ENCODE peak calls at places on chromosomes 11 and 22, in six cellular contexts. B, K, C, O, L and V are unnamed samples.

GRCh38 chr11:11400121-11400520 is 47.1 kb upstream of the CSNK2A3 start:
- DNase-seq in O (no peak), L (no peak), B (no peak), C (no peak), K (no peak), V (no peak)

GRCh38 chr22:40671796-40672360 is 7.4 kb upstream of the MCHR1 start:
- DNase-seq in B (no peak), C (no peak), O (no peak), L (no peak), K (no peak), V (no peak)

GRCh38 chr22:31943206-31943975 is 944 bp upstream of the YWHAH start:
- DNase-seq in L (no peak), B (no peak), O (no peak), K (no peak), C (no peak), V (no peak)

GRCh38 chr11:75073459-75074190 is 23.1 kb downstream of the OR2AT4 start:
- DNase-seq in C (no peak), O (no peak), K (no peak), L (no peak), B (peak), V (no peak)

GRCh38 chr11:19344661-19345518 is 104.1 kb upstream of the E2F8 start:
- DNase-seq in K (peak), L (peak), B (no peak), O (peak), C (peak), V (peak)

GRCh38 chr11:70650075-70650909 is 252.0 kb downstream of the CTTN start:
- DNase-seq in K (peak), C (peak), O (peak), B (peak), L (no peak), V (peak)

GRCh38 chr22:49347376-49347775 is 480.3 kb downstream of the BRD1 start:
- DNase-seq in B (no peak), C (no peak), L (no peak), K (no peak), O (no peak), V (no peak)

GRCh38 chr11:63762662-63763505 is 5.7 kb downstream of the ZFTA start:
- DNase-seq in L (no peak), B (no peak), O (peak), K (no peak), C (no peak), V (no peak)

GRCh38 chr11:75275581-75275980 is 35.0 kb downstream of the TPBGL start:
- DNase-seq in C (peak), B (peak), K (peak), L (peak), O (no peak), V (no peak)

GRCh38 chr11:126646701-126647209 is 291.3 kb downstream of the ST3GAL4 start:
- DNase-seq in O (peak), L (no peak), K (peak), B (no peak), C (no peak), V (no peak)

GRCh38 chr22:41541484-41541883 is 2.8 kb downstream of the POLR3H start:
- DNase-seq in K (no peak), O (no peak), B (no peak), C (no peak), L (no peak), V (no peak)

GRCh38 chr11:13462311-13462927 is 603 bp downstream of the BTBD10 start:
- DNase-seq in C (peak), B (peak), L (peak), O (peak), K (peak), V (peak)

GRCh38 chr11:77407613-77408012 is 66.3 kb downstream of the PAK1 start:
- DNase-seq in B (no peak), L (peak), C (no peak), O (peak), K (peak), V (no peak)

GRCh38 chr22:27045103-27045940 is 387.9 kb downstream of the MIAT start:
- DNase-seq in O (peak), C (no peak), L (no peak), K (peak), B (no peak), V (no peak)

GRCh38 chr11:71505781-71506180 is 21.3 kb upstream of the KRTAP5-7 start:
- DNase-seq in O (no peak), C (no peak), K (no peak), L (no peak), B (no peak), V (no peak)

GRCh38 chr11:40293655-40294342 is 1165.7 kb downstream of the LRRC4C start:
- DNase-seq in O (peak), C (peak), K (peak), B (peak), L (peak), V (peak)

GRCh38 chr11:131463609-131464008 is 93.2 kb downstream of the NTM start:
- DNase-seq in K (no peak), C (no peak), L (no peak), O (no peak), B (no peak), V (no peak)

GRCh38 chr11:44610556-44610955 is 45.1 kb downstream of the CD82 start:
- DNase-seq in B (no peak), K (no peak), C (no peak), L (no peak), O (no peak), V (no peak)

GRCh38 chr22:47030881-47031627 is 268.6 kb downstream of the TBC1D22A start:
- DNase-seq in O (peak), L (no peak), C (no peak), B (no peak), K (no peak), V (no peak)

GRCh38 chr11:67405196-67405567 is 1.3 kb downstream of the TBC1D10C start:
- DNase-seq in B (no peak), O (no peak), K (no peak), C (no peak), L (no peak), V (no peak)

GRCh38 chr11:93522448-93522847 is 20.7 kb downstream of the SMCO4 start:
- DNase-seq in O (no peak), B (no peak), L (no peak), K (no peak), C (no peak), V (no peak)

GRCh38 chr11:101466352-101466751 is 117.5 kb downstream of the TRPC6 start:
- DNase-seq in B (no peak), K (no peak), O (no peak), C (no peak), L (no peak), V (no peak)

GRCh38 chr11:76698321-76699043 is 27.9 kb upstream of the LRRC32 start:
- DNase-seq in L (no peak), O (no peak), C (no peak), K (no peak), B (peak), V (no peak)

GRCh38 chr11:67500818-67501584 is 4.2 kb downstream of the PITPNM1 start:
- DNase-seq in O (no peak), B (no peak), L (no peak), K (no peak), C (no peak), V (no peak)

GRCh38 chr11:33610903-33611302 is 89.7 kb downstream of the C11orf91 start:
- DNase-seq in L (no peak), K (no peak), C (no peak), B (no peak), O (no peak), V (no peak)

GRCh38 chr22:36783743-36784142 is 7.8 kb upstream of the IFT27 start:
- DNase-seq in K (no peak), L (no peak), C (no peak), B (no peak), O (no peak), V (no peak)

GRCh38 chr11:44143987-44144909 is 48.8 kb downstream of the EXT2 start:
- DNase-seq in C (no peak), B (no peak), O (no peak), K (no peak), L (no peak), V (no peak)

GRCh38 chr11:126443120-126443519 is 87.6 kb downstream of the ST3GAL4 start:
- DNase-seq in B (peak), O (no peak), C (peak), K (no peak), L (no peak), V (no peak)

GRCh38 chr11:47565340-47566165 is at the start of gene PTPMT1:
- DNase-seq in C (peak), K (peak), O (peak), L (peak), B (peak), V (peak)

GRCh38 chr11:47004595-47005033 is 68.1 kb downstream of the CSTPP1 start:
- DNase-seq in L (peak), C (peak), K (peak), O (peak), B (peak), V (no peak)

GRCh38 chr11:66233301-66233700 is 35.1 kb upstream of the RAB1B start:
- DNase-seq in L (no peak), B (no peak), C (no peak), O (no peak), K (no peak), V (no peak)

GRCh38 chr22:32348031-32348611 is 9.5 kb upstream of the RFPL3 start:
- DNase-seq in B (no peak), C (no peak), O (no peak), L (no peak), K (no peak), V (no peak)

GRCh38 chr11:1750840-1751520 is 585 bp upstream of the IFITM10 start:
- DNase-seq in O (no peak), L (no peak), K (no peak), B (no peak), C (no peak), V (peak)

GRCh38 chr11:1750481-1750839 is at the start of gene IFITM10:
- DNase-seq in B (no peak), K (no peak), O (peak), L (no peak), C (no peak), V (peak)

GRCh38 chr11:1748467-1749019 is 1.9 kb downstream of the IFITM10 start:
- DNase-seq in O (no peak), K (no peak), B (no peak), L (no peak), C (no peak), V (no peak)

GRCh38 chr11:1749020-1749758 is 1.2 kb downstream of the IFITM10 start:
- DNase-seq in B (no peak), K (no peak), L (no peak), C (no peak), O (no peak), V (peak)

GRCh38 chr11:1749787-1750351 is 526 bp downstream of the IFITM10 start:
- DNase-seq in L (no peak), K (peak), B (no peak), C (no peak), O (peak), V (peak)
- TF ChIP-seq CTCF in L (no peak), K (no peak), B (no peak), C (no peak), O (no peak), V (no peak)

GRCh38 chr11:31160504-31161422 is 208.8 kb downstream of the DCDC1 start:
- DNase-seq in L (no peak), O (no peak), B (peak), K (no peak), C (peak), V (no peak)
- TF ChIP-seq CTCF in L (no peak), O (peak), B (peak), K (no peak), C (peak), V (no peak)

GRCh38 chr11:115751244-115751643 is 247.0 kb upstream of the CADM1 start:
- DNase-seq in L (no peak), K (no peak), C (no peak), B (no peak), O (no peak), V (no peak)
- TF ChIP-seq CTCF in L (no peak), K (no peak), C (no peak), B (no peak), O (no peak), V (no peak)

DNA sequence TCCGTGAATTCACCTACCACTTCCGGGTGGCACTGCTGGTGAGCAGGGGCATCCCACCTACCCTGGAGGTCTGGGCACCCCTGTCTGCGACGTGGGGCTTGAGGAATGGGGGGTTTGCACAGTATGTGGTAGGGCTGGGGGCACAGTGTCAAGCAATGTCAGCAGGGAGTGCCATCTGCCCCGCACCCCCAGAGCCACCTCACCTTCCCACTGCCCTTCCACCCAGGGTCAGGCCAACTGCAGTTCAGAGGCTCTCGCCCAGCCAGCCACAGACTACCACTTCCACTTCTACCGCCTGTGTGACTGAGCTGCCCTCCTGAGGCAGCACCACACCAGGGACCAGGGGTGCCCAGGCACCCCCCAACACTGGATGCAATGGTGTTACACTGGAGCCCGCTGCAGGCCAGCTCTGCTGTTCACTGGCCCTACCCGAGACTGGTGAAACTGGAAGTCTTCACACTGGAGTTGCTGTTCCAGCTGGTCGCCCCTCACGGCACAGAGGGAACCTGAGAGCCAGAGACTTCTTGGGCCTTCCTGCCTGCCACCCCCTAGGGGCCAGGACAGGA is 6.5 kb downstream of the TMEM258 start:
- DNase-seq in K (no peak), B (no peak), L (no peak), O (no peak), C (no peak), V (no peak)
- TF ChIP-seq CTCF in K (no peak), B (no peak), L (no peak), O (no peak), C (no peak), V (no peak)

GRCh38 chr22:28874816-28875320 is 8.5 kb upstream of the ZNRF3 start:
- DNase-seq in L (no peak), B (no peak), O (no peak), K (no peak), C (no peak), V (no peak)
- TF ChIP-seq CTCF in L (no peak), B (no peak), O (no peak), K (no peak), C (no peak), V (no peak)

DNA sequence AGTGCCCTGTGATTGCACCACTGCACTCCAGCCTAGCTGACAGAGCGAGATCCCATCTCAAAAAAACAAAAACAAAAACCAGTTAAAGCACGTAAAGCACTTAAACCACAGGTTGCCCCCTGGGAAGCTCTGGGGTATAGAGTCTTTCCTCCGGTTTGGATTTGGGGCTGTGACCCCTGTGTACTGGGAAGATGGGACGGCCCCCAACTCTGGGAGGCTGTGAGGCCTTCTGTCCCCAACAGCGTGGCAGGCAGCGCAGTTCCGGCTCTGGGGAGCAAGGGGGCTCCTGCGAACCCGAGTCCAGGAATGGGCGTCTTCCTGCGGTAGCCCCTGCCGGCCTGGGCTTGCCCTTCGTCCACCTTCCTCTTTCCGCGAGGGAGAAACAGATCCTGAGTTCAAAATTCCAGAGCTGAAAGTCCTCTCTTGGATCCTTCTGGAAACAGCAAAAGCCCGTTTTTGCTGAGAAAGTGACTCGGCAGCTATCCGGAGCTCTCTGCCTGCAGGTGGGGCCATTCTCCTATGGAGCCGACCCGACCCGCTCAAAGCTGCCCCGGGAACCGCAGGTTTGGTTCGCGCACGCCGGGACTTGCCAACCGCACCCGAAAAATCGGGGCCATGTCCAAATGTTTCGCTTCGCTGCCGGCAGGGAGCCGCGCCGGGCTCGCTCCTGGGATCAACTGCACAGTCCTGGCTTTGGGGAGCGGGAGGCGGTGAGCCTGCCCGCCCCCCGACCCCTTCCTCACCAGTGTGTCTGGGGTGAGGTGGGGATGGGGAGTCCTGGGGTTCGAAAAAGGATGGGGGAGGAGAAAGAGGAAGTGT is 36.3 kb upstream of the POLA2 start:
- DNase-seq in K (peak), B (peak), C (peak), O (peak), L (peak), V (peak)
- TF ChIP-seq CTCF in K (peak), B (peak), C (peak), O (peak), L (peak), V (peak)